ENCODE peak calls at places on chromosomes 11 and 22, in six cellular contexts. J, B, D, F, Q and V are unnamed samples.

GRCh38 chr11:64223001-64223651 is 2.9 kb downstream of the TRPT1 start:
- DNase-seq in J (no peak), B (no peak), D (no peak), F (no peak), Q (no peak), V (no peak)

GRCh38 chr11:134521452-134522289 is 109.6 kb upstream of the B3GAT1 start:
- DNase-seq in J (no peak), B (no peak), D (no peak), F (no peak), Q (no peak), V (no peak)

GRCh38 chr11:85961930-85962363 is 106.8 kb downstream of the CCDC83 start:
- DNase-seq in J (no peak), B (no peak), D (no peak), F (no peak), Q (no peak), V (no peak)

GRCh38 chr11:38019072-38019775 is 1421.2 kb upstream of the RAG2 start:
- DNase-seq in J (no peak), B (no peak), D (no peak), F (peak; percentile 56), Q (no peak), V (peak; percentile 6)

GRCh38 chr22:40348025-40348658 is 1.8 kb downstream of the ADSL start:
- DNase-seq in J (peak; percentile 40), B (no peak), D (peak; percentile 56), F (no peak), Q (peak; percentile 56), V (no peak)

GRCh38 chr11:87859583-87859982 is 315.7 kb downstream of the RAB38 start:
- DNase-seq in J (no peak), B (no peak), D (no peak), F (no peak), Q (no peak), V (no peak)

GRCh38 chr11:67983916-67984315 is 20.0 kb downstream of the UNC93B1 start:
- DNase-seq in J (no peak), B (no peak), D (no peak), F (no peak), Q (peak; percentile 46), V (no peak)

GRCh38 chr11:10455637-10456487 is 798 bp downstream of the AMPD3 start:
- DNase-seq in J (peak; percentile 26), B (peak; percentile 43), D (peak; percentile 91), F (peak; percentile 52), Q (peak; percentile 78), V (no peak)

GRCh38 chr22:39699631-39700348 is 129.2 kb downstream of the CACNA1I start:
- DNase-seq in J (no peak), B (no peak), D (no peak), F (no peak), Q (no peak), V (no peak)

GRCh38 chr11:9990221-9990973 is 303.6 kb downstream of the SBF2 start:
- DNase-seq in J (no peak), B (no peak), D (no peak), F (no peak), Q (no peak), V (no peak)

GRCh38 chr11:2787816-2788750 is 88.3 kb upstream of the KCNQ1OT1 start:
- DNase-seq in J (no peak), B (no peak), D (no peak), F (peak; percentile 52), Q (no peak), V (no peak)

GRCh38 chr11:614583-615452 is 932 bp downstream of the IRF7 start:
- DNase-seq in J (no peak), B (no peak), D (no peak), F (peak; percentile 66), Q (no peak), V (no peak)

GRCh38 chr11:109364851-109365250 is 57.1 kb upstream of the C11orf87 start:
- DNase-seq in J (no peak), B (no peak), D (no peak), F (no peak), Q (no peak), V (no peak)

GRCh38 chr11:87421422-87421821 is 383.7 kb downstream of the TMEM135 start:
- DNase-seq in J (peak; percentile 68), B (peak; percentile 27), D (peak; percentile 70), F (peak; percentile 60), Q (peak; percentile 56), V (peak; percentile 87)

GRCh38 chr22:30891443-30891755 is 77.2 kb downstream of the MORC2 start:
- DNase-seq in J (no peak), B (no peak), D (no peak), F (no peak), Q (no peak), V (no peak)
- TF ChIP-seq YY1 in J (no peak), B (no peak), D (no peak), F (no peak), Q (no peak), V (no peak)

DNA sequence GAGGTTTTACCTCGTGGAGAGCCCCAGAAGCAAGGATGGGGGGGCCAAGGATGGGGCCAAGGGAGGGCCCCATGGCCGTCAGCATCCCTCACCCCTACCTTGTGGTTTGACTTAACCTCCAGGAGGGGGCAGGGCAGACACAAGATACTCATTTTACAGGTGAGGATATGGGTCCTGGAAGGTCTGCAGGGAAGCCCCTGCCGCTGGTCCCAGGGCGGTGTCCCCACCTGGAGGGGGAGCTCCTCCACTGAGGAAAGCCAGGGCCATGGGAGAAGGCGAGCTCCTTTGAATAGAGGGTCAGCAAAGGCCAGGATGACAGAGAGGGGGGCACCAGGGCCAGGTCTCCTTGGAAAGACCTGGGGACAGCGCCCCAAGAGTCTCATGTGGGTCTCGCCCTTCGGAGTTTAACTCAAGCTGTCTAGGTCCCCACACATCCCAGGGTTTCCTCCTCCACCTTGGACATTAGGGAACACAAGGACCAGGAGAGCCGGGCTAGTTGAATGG is 5.9 kb upstream of the ADORA2A start:
- DNase-seq in J (peak; percentile 12), B (no peak), D (peak; percentile 60), F (peak; percentile 84), Q (peak; percentile 56), V (no peak)
- TF ChIP-seq YY1 in J (no peak), B (no peak), D (no peak), F (peak; percentile 34), Q (no peak), V (no peak)

GRCh38 chr11:118252688-118253087 is 523 bp upstream of the MPZL3 start:
- DNase-seq in J (no peak), B (no peak), D (no peak), F (no peak), Q (no peak), V (no peak)

GRCh38 chr11:118247041-118247440 is 5.1 kb downstream of the MPZL3 start:
- DNase-seq in J (no peak), B (no peak), D (no peak), F (no peak), Q (no peak), V (no peak)

GRCh38 chr11:118251858-118252652 is at the start of gene MPZL3:
- DNase-seq in J (peak; percentile 96), B (peak; percentile 85), D (peak; percentile 82), F (peak; percentile 87), Q (peak; percentile 74), V (peak; percentile 79)
- TF ChIP-seq YY1 in J (peak; percentile 84), B (peak; percentile 93), D (peak; percentile 81), F (peak; percentile 91), Q (peak; percentile 90), V (peak; percentile 43)

GRCh38 chr22:46574993-46575914 is 37.8 kb upstream of the CELSR1 start:
- DNase-seq in J (peak; percentile 46), B (no peak), D (no peak), F (no peak), Q (peak; percentile 85), V (no peak)
- TF ChIP-seq YY1 in J (no peak), B (no peak), D (no peak), F (no peak), Q (no peak), V (no peak)

GRCh38 chr22:36329217-36330078 is 58.3 kb downstream of the MYH9 start:
- DNase-seq in J (peak; percentile 52), B (no peak), D (peak; percentile 71), F (peak; percentile 80), Q (peak; percentile 58), V (peak; percentile 75)
- TF ChIP-seq YY1 in J (no peak), B (no peak), D (no peak), F (peak; percentile 50), Q (no peak), V (no peak)

GRCh38 chr11:119782021-119782420 is 53.0 kb upstream of the NECTIN1 start:
- DNase-seq in J (no peak), B (no peak), D (peak; percentile 24), F (no peak), Q (no peak), V (no peak)
- TF ChIP-seq YY1 in J (no peak), B (no peak), D (no peak), F (no peak), Q (no peak), V (no peak)

GRCh38 chr11:12540075-12540685 is 134.0 kb upstream of the TEAD1 start:
- DNase-seq in J (peak; percentile 10), B (no peak), D (no peak), F (no peak), Q (no peak), V (no peak)
- TF ChIP-seq YY1 in J (no peak), B (no peak), D (no peak), F (no peak), Q (no peak), V (no peak)

DNA sequence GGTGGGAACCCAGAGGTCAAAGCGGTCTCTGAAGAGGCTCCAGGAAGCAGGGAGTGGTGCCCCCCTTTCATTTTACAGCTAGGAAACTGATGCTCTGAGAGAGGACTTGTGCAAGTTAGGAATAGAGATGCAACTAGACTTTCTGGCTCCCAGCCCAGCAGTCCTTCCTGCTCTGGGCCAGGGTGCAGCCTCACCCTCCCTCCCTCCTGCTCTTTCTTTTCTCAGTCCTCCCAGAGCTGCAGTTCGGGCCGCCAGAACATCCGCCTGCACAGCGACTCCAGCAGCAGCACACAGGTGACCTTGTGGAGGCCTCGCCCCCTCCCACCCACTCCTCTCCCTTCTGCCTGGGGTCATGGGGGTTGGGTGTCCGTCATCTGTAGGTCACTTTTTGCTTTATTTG is 51.5 kb downstream of the LHFPL7 start:
- DNase-seq in J (peak; percentile 18), B (no peak), D (no peak), F (no peak), Q (peak; percentile 85), V (no peak)
- TF ChIP-seq YY1 in J (no peak), B (no peak), D (no peak), F (no peak), Q (no peak), V (no peak)